ENCODE peak calls at places on chromosome 6, in nine cellular contexts. One of them, this sample, is unnamed.

GRCh38 chr6:44009425-44010321 is 117.6 kb downstream of the MRPL14 start:
- DNase-seq in coronary artery: peak; percentile 38
- DNase-seq in stimulated activated CD8-positive, alpha-beta memory T cell treated with anti-CD3 and anti-CD28 coated beads, Interleukin-2, amount 100 ng/mL, for 1 hour: no peak
- DNase-seq in kidney: peak; percentile 61
- DNase-seq in NAMALWA: no peak
- DNase-seq in memory B cell: no peak
- DNase-seq in naive thymus-derived CD4-positive, alpha-beta T cell: no peak
- DNase-seq in HFFc6: no peak
- DNase-seq in lung: no peak
- DNase-seq in this sample: no peak

GRCh38 chr6:29924731-29925130 is 17.6 kb upstream of the HLA-A start:
- DNase-seq in naive thymus-derived CD4-positive, alpha-beta T cell: no peak
- DNase-seq in kidney: no peak
- DNase-seq in NAMALWA: no peak
- DNase-seq in lung: no peak
- DNase-seq in coronary artery: peak; percentile 50
- DNase-seq in stimulated activated CD8-positive, alpha-beta memory T cell treated with anti-CD3 and anti-CD28 coated beads, Interleukin-2, amount 100 ng/mL, for 1 hour: no peak
- DNase-seq in HFFc6: no peak
- DNase-seq in memory B cell: no peak
- DNase-seq in this sample: no peak

GRCh38 chr6:53168516-53169257 is 20.0 kb upstream of the GCM1 start:
- DNase-seq in NAMALWA: no peak
- DNase-seq in naive thymus-derived CD4-positive, alpha-beta T cell: no peak
- DNase-seq in lung: no peak
- DNase-seq in stimulated activated CD8-positive, alpha-beta memory T cell treated with anti-CD3 and anti-CD28 coated beads, Interleukin-2, amount 100 ng/mL, for 1 hour: no peak
- DNase-seq in HFFc6: peak; percentile 56
- DNase-seq in coronary artery: no peak
- DNase-seq in kidney: no peak
- DNase-seq in memory B cell: no peak
- DNase-seq in this sample: no peak

GRCh38 chr6:108029226-108029921 is 45.2 kb downstream of the OSTM1 start:
- DNase-seq in NAMALWA: no peak
- DNase-seq in naive thymus-derived CD4-positive, alpha-beta T cell: no peak
- DNase-seq in kidney: no peak
- DNase-seq in memory B cell: no peak
- DNase-seq in HFFc6: no peak
- DNase-seq in stimulated activated CD8-positive, alpha-beta memory T cell treated with anti-CD3 and anti-CD28 coated beads, Interleukin-2, amount 100 ng/mL, for 1 hour: no peak
- DNase-seq in lung: no peak
- DNase-seq in coronary artery: no peak
- DNase-seq in this sample: no peak

GRCh38 chr6:160139420-160139851 is 17.8 kb downstream of the SLC22A1 start:
- DNase-seq in coronary artery: peak; percentile 72
- DNase-seq in HFFc6: peak; percentile 95
- DNase-seq in memory B cell: no peak
- DNase-seq in stimulated activated CD8-positive, alpha-beta memory T cell treated with anti-CD3 and anti-CD28 coated beads, Interleukin-2, amount 100 ng/mL, for 1 hour: no peak
- DNase-seq in naive thymus-derived CD4-positive, alpha-beta T cell: no peak
- DNase-seq in NAMALWA: no peak
- DNase-seq in lung: no peak
- DNase-seq in kidney: no peak
- DNase-seq in this sample: no peak

GRCh38 chr6:55276745-55277627 is 50.3 kb upstream of the GFRAL start:
- DNase-seq in coronary artery: no peak
- DNase-seq in NAMALWA: peak; percentile 63
- DNase-seq in memory B cell: no peak
- DNase-seq in lung: no peak
- DNase-seq in kidney: no peak
- DNase-seq in HFFc6: peak; percentile 50
- DNase-seq in stimulated activated CD8-positive, alpha-beta memory T cell treated with anti-CD3 and anti-CD28 coated beads, Interleukin-2, amount 100 ng/mL, for 1 hour: no peak
- DNase-seq in naive thymus-derived CD4-positive, alpha-beta T cell: no peak
- DNase-seq in this sample: peak; percentile 54

GRCh38 chr6:125780540-125781306 is 10.0 kb upstream of the NCOA7 start:
- DNase-seq in kidney: peak; percentile 78
- DNase-seq in coronary artery: no peak
- DNase-seq in memory B cell: peak; percentile 45
- DNase-seq in stimulated activated CD8-positive, alpha-beta memory T cell treated with anti-CD3 and anti-CD28 coated beads, Interleukin-2, amount 100 ng/mL, for 1 hour: no peak
- DNase-seq in lung: peak; percentile 38
- DNase-seq in NAMALWA: peak; percentile 95
- DNase-seq in HFFc6: peak; percentile 54
- DNase-seq in naive thymus-derived CD4-positive, alpha-beta T cell: peak; percentile 66
- DNase-seq in this sample: peak; percentile 46

GRCh38 chr6:36873612-36874011 is 991 bp downstream of the PPIL1 start:
- DNase-seq in NAMALWA: peak; percentile 62
- DNase-seq in stimulated activated CD8-positive, alpha-beta memory T cell treated with anti-CD3 and anti-CD28 coated beads, Interleukin-2, amount 100 ng/mL, for 1 hour: no peak
- DNase-seq in naive thymus-derived CD4-positive, alpha-beta T cell: no peak
- DNase-seq in lung: no peak
- DNase-seq in memory B cell: no peak
- DNase-seq in HFFc6: no peak
- DNase-seq in coronary artery: no peak
- DNase-seq in kidney: no peak
- DNase-seq in this sample: no peak

GRCh38 chr6:101402618-101403002 is 9.1 kb downstream of the GRIK2 start:
- DNase-seq in memory B cell: no peak
- DNase-seq in coronary artery: no peak
- DNase-seq in stimulated activated CD8-positive, alpha-beta memory T cell treated with anti-CD3 and anti-CD28 coated beads, Interleukin-2, amount 100 ng/mL, for 1 hour: no peak
- DNase-seq in naive thymus-derived CD4-positive, alpha-beta T cell: no peak
- DNase-seq in NAMALWA: no peak
- DNase-seq in HFFc6: no peak
- DNase-seq in kidney: peak; percentile 52
- DNase-seq in lung: no peak
- DNase-seq in this sample: peak; percentile 83

GRCh38 chr6:87118054-87118453 is 23.1 kb upstream of the CGA start:
- DNase-seq in naive thymus-derived CD4-positive, alpha-beta T cell: no peak
- DNase-seq in coronary artery: no peak
- DNase-seq in kidney: no peak
- DNase-seq in lung: no peak
- DNase-seq in stimulated activated CD8-positive, alpha-beta memory T cell treated with anti-CD3 and anti-CD28 coated beads, Interleukin-2, amount 100 ng/mL, for 1 hour: no peak
- DNase-seq in memory B cell: no peak
- DNase-seq in HFFc6: peak; percentile 40
- DNase-seq in NAMALWA: no peak
- DNase-seq in this sample: no peak

GRCh38 chr6:130527173-130527572 is 161.4 kb downstream of the TMEM200A start:
- DNase-seq in stimulated activated CD8-positive, alpha-beta memory T cell treated with anti-CD3 and anti-CD28 coated beads, Interleukin-2, amount 100 ng/mL, for 1 hour: no peak
- DNase-seq in coronary artery: no peak
- DNase-seq in memory B cell: no peak
- DNase-seq in naive thymus-derived CD4-positive, alpha-beta T cell: no peak
- DNase-seq in NAMALWA: no peak
- DNase-seq in HFFc6: no peak
- DNase-seq in kidney: no peak
- DNase-seq in lung: no peak
- DNase-seq in this sample: no peak

GRCh38 chr6:147109707-147110106 is 94.5 kb upstream of the STXBP5 start:
- DNase-seq in stimulated activated CD8-positive, alpha-beta memory T cell treated with anti-CD3 and anti-CD28 coated beads, Interleukin-2, amount 100 ng/mL, for 1 hour: no peak
- DNase-seq in HFFc6: no peak
- DNase-seq in memory B cell: no peak
- DNase-seq in lung: no peak
- DNase-seq in naive thymus-derived CD4-positive, alpha-beta T cell: peak; percentile 42
- DNase-seq in NAMALWA: peak; percentile 7
- DNase-seq in kidney: no peak
- DNase-seq in coronary artery: no peak
- DNase-seq in this sample: no peak

GRCh38 chr6:166006593-166007301 is 160.9 kb downstream of the TBXT start:
- DNase-seq in naive thymus-derived CD4-positive, alpha-beta T cell: no peak
- DNase-seq in stimulated activated CD8-positive, alpha-beta memory T cell treated with anti-CD3 and anti-CD28 coated beads, Interleukin-2, amount 100 ng/mL, for 1 hour: no peak
- DNase-seq in lung: no peak
- DNase-seq in coronary artery: no peak
- DNase-seq in kidney: no peak
- DNase-seq in HFFc6: no peak
- DNase-seq in memory B cell: no peak
- DNase-seq in NAMALWA: no peak
- DNase-seq in this sample: no peak

GRCh38 chr6:73129653-73130443 is 95.4 kb downstream of the KHDC1L start:
- DNase-seq in coronary artery: peak; percentile 82
- DNase-seq in kidney: peak; percentile 81
- DNase-seq in HFFc6: peak; percentile 32
- DNase-seq in memory B cell: peak; percentile 90
- DNase-seq in naive thymus-derived CD4-positive, alpha-beta T cell: peak; percentile 60
- DNase-seq in NAMALWA: peak; percentile 85
- DNase-seq in lung: peak; percentile 81
- DNase-seq in stimulated activated CD8-positive, alpha-beta memory T cell treated with anti-CD3 and anti-CD28 coated beads, Interleukin-2, amount 100 ng/mL, for 1 hour: peak; percentile 59
- DNase-seq in this sample: peak; percentile 89

This sample was measured in H9.